ENCODE peak calls at places on chromosomes 2 and 18, in six cellular contexts. M, J, Z, R, K and Q are unnamed samples.
A peak's percentile ranks its signal among the peaks of the same experiment; 100 is the strongest.

GRCh38 chr2:8203354-8203753 is 478.5 kb upstream of the ID2 start:
- DNase-seq in M (no peak), J (no peak), Z (no peak), R (no peak), K (no peak), Q (no peak)

GRCh38 chr2:155100261-155100660 is 401.8 kb downstream of the KCNJ3 start:
- DNase-seq in M (no peak), J (no peak), Z (no peak), R (peak; percentile 36), K (no peak), Q (no peak)

GRCh38 chr18:30489890-30490643 is 552.5 kb downstream of the DSC3 start:
- DNase-seq in M (no peak), J (no peak), Z (no peak), R (no peak), K (no peak), Q (no peak)

GRCh38 chr2:197867630-197868029 is 63.2 kb downstream of the PLCL1 start:
- DNase-seq in M (no peak), J (no peak), Z (no peak), R (no peak), K (no peak), Q (no peak)

GRCh38 chr2:33069894-33070651 is 123.3 kb downstream of the LTBP1 start:
- DNase-seq in M (no peak), J (no peak), Z (peak; percentile 52), R (peak; percentile 99), K (no peak), Q (no peak)

GRCh38 chr18:13455470-13455869 is 236.9 kb downstream of the LDLRAD4 start:
- DNase-seq in M (no peak), J (no peak), Z (no peak), R (no peak), K (no peak), Q (no peak)

GRCh38 chr2:149743842-149744468 is 156.4 kb upstream of the MMADHC start:
- DNase-seq in M (no peak), J (no peak), Z (no peak), R (peak; percentile 87), K (no peak), Q (no peak)

GRCh38 chr2:15334650-15335326 is 226.3 kb downstream of the NBAS start:
- DNase-seq in M (no peak), J (no peak), Z (no peak), R (peak; percentile 91), K (no peak), Q (no peak)

GRCh38 chr2:64295326-64296149 is 151.3 kb upstream of the PELI1 start:
- DNase-seq in M (no peak), J (no peak), Z (no peak), R (no peak), K (no peak), Q (no peak)

GRCh38 chr2:169910109-169910799 is 83.0 kb downstream of the UBR3 start:
- DNase-seq in M (no peak), J (no peak), Z (no peak), R (no peak), K (no peak), Q (no peak)

GRCh38 chr2:328761-329160 is 40.9 kb upstream of the ALKAL2 start:
- DNase-seq in M (no peak), J (no peak), Z (no peak), R (peak; percentile 11), K (no peak), Q (no peak)

GRCh38 chr2:156110890-156111289 is 221.6 kb downstream of the NR4A2 start:
- DNase-seq in M (no peak), J (peak; percentile 26), Z (peak; percentile 47), R (peak; percentile 56), K (peak; percentile 10), Q (no peak)

GRCh38 chr2:202178342-202178958 is 59.9 kb downstream of the SUMO1 start:
- DNase-seq in M (no peak), J (peak; percentile 35), Z (peak; percentile 59), R (peak; percentile 65), K (peak; percentile 69), Q (no peak)

GRCh38 chr2:128777091-128778045 is 458.7 kb upstream of the HS6ST1 start:
- DNase-seq in M (peak; percentile 43), J (no peak), Z (no peak), R (no peak), K (no peak), Q (no peak)

GRCh38 chr18:69956037-69956436 is 8.4 kb upstream of the CD226 start:
- DNase-seq in M (no peak), J (no peak), Z (no peak), R (no peak), K (peak; percentile 16), Q (no peak)

GRCh38 chr2:61604433-61604832 is 66.3 kb upstream of the XPO1 start:
- DNase-seq in M (no peak), J (no peak), Z (no peak), R (no peak), K (no peak), Q (no peak)

GRCh38 chr2:232543491-232543890 is 4.0 kb downstream of the CHRNG start:
- DNase-seq in M (no peak), J (no peak), Z (no peak), R (no peak), K (no peak), Q (peak; percentile 14)

GRCh38 chr2:177343773-177344172 is 48.8 kb upstream of the AGPS start:
- DNase-seq in M (no peak), J (no peak), Z (no peak), R (no peak), K (no peak), Q (no peak)

GRCh38 chr2:18066894-18067293 is 188.4 kb downstream of the KCNS3 start:
- DNase-seq in M (no peak), J (no peak), Z (no peak), R (no peak), K (no peak), Q (no peak)

GRCh38 chr2:460861-461260 is 173.0 kb upstream of the ALKAL2 start:
- DNase-seq in M (no peak), J (peak; percentile 75), Z (no peak), R (no peak), K (no peak), Q (no peak)

GRCh38 chr18:72086421-72086820 is 457.7 kb downstream of the CBLN2 start:
- DNase-seq in M (no peak), J (no peak), Z (no peak), R (peak; percentile 51), K (no peak), Q (no peak)

GRCh38 chr2:33496150-33496549 is 19.7 kb downstream of the RASGRP3 start:
- DNase-seq in M (no peak), J (no peak), Z (no peak), R (no peak), K (no peak), Q (no peak)

GRCh38 chr2:159199751-159200465 is 86.6 kb downstream of the WDSUB1 start:
- DNase-seq in M (no peak), J (no peak), Z (no peak), R (no peak), K (no peak), Q (no peak)

GRCh38 chr18:32879497-32879896 is 106.7 kb upstream of the KLHL14 start:
- DNase-seq in M (no peak), J (no peak), Z (no peak), R (no peak), K (no peak), Q (no peak)

GRCh38 chr2:233288663-233289062 is 19.0 kb upstream of the SAG start:
- DNase-seq in M (no peak), J (no peak), Z (no peak), R (no peak), K (no peak), Q (no peak)

GRCh38 chr2:238120463-238121298 is 17.8 kb upstream of the KLHL30 start:
- DNase-seq in M (no peak), J (peak; percentile 10), Z (no peak), R (peak; percentile 26), K (peak; percentile 78), Q (no peak)
- TF ChIP-seq CTCF in M (no peak), J (no peak), Z (no peak), R (no peak), K (peak; percentile 30), Q (no peak)

GRCh38 chr2:62803961-62804360 is 98.4 kb downstream of the EHBP1 start:
- DNase-seq in M (no peak), J (no peak), Z (no peak), R (no peak), K (no peak), Q (no peak)

GRCh38 chr2:62801110-62801509 is 95.6 kb downstream of the EHBP1 start:
- DNase-seq in M (no peak), J (no peak), Z (no peak), R (no peak), K (no peak), Q (no peak)

GRCh38 chr2:62806231-62806630 is 100.7 kb downstream of the EHBP1 start:
- DNase-seq in M (no peak), J (no peak), Z (no peak), R (peak; percentile 51), K (no peak), Q (no peak)

GRCh38 chr2:62800618-62801017 is 95.1 kb downstream of the EHBP1 start:
- DNase-seq in M (no peak), J (no peak), Z (no peak), R (no peak), K (no peak), Q (no peak)

GRCh38 chr2:62801814-62802524 is 96.5 kb downstream of the EHBP1 start:
- DNase-seq in M (no peak), J (no peak), Z (no peak), R (peak; percentile 10), K (no peak), Q (no peak)
- TF ChIP-seq CTCF in M (no peak), J (no peak), Z (no peak), R (peak; percentile 25), K (no peak), Q (no peak)

GRCh38 chr2:204177977-204178522 is 241.5 kb downstream of the ICOS start:
- DNase-seq in M (peak; percentile 70), J (peak; percentile 54), Z (peak; percentile 46), R (peak; percentile 48), K (peak; percentile 37), Q (no peak)
- TF ChIP-seq CTCF in M (peak; percentile 75), J (peak; percentile 69), Z (peak; percentile 29), R (peak; percentile 54), K (peak; percentile 50), Q (peak; percentile 30)

GRCh38 chr18:11320981-11321380 is 171.6 kb upstream of the PIEZO2 start:
- DNase-seq in M (no peak), J (no peak), Z (no peak), R (no peak), K (no peak), Q (no peak)

GRCh38 chr18:11323359-11323819 is 174.0 kb upstream of the PIEZO2 start:
- DNase-seq in M (no peak), J (no peak), Z (peak; percentile 15), R (no peak), K (no peak), Q (no peak)

GRCh38 chr18:11322006-11322405 is 172.6 kb upstream of the PIEZO2 start:
- DNase-seq in M (no peak), J (no peak), Z (no peak), R (no peak), K (no peak), Q (no peak)

GRCh38 chr18:11324510-11324909 is 175.1 kb upstream of the PIEZO2 start:
- DNase-seq in M (no peak), J (no peak), Z (no peak), R (no peak), K (no peak), Q (no peak)

DNA sequence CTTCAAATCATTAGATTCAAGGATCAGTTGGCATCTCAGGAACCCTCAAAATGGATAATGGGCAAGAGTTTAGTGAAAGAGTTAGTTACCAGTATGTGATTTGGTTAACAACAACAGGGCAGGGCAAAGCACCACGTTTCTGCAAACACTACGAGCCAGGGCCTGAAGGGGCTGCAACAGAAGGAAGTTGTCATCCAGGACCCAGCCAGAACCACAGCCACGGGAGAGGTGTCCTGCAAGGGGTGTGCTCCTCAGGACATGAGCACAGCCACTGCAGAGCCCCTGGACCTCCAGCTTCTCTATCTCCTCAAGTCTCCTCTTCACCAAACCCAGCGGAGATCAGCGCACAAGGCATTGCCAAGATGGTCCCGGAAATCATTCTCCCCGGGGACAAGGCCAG is 173.3 kb upstream of the PIEZO2 start:
- DNase-seq in M (no peak), J (no peak), Z (no peak), R (no peak), K (no peak), Q (no peak)
- TF ChIP-seq CTCF in M (no peak), J (no peak), Z (no peak), R (no peak), K (no peak), Q (no peak)